ENCODE peak calls at places on chromosomes 4 and X, in four cellular contexts. O, G, M and X are unnamed samples.
A peak's percentile ranks its signal among the peaks of the same experiment; 100 is the strongest.

GRCh38 chr4:10529891-10530786 is 72.9 kb upstream of the ZNF518B start:
- DNase-seq in G (no peak), M (no peak), O (no peak), X (no peak)

GRCh38 chrX:43589735-43590515 is 66.2 kb upstream of the MAOA start:
- DNase-seq in G (no peak), O (no peak), M (no peak), X (no peak)

GRCh38 chr4:8867624-8868320 is 3.9 kb downstream of the HMX1 start:
- DNase-seq in M (no peak), G (no peak), O (no peak), X (no peak)

GRCh38 chr4:88457307-88458090 is 580 bp downstream of the HERC5 start:
- DNase-seq in M (peak; percentile 24), G (peak; percentile 65), O (peak; percentile 74), X (no peak)

GRCh38 chr4:8536467-8536866 is 43.7 kb upstream of the GPR78 start:
- DNase-seq in M (no peak), O (no peak), G (no peak), X (no peak)

GRCh38 chr4:92317047-92317446 is 13.3 kb downstream of the GRID2 start:
- DNase-seq in O (no peak), G (no peak), M (no peak), X (no peak)

GRCh38 chr4:1855334-1856070 is 454 bp downstream of the LETM1 start:
- DNase-seq in M (no peak), G (peak; percentile 46), O (peak; percentile 62), X (no peak)

GRCh38 chr4:74415602-74416300 is 29.2 kb upstream of the AREG start:
- DNase-seq in G (no peak), O (no peak), M (no peak), X (no peak)

GRCh38 chr4:76803522-76803921 is 94.4 kb downstream of the SOWAHB start:
- DNase-seq in O (no peak), M (no peak), G (peak; percentile 88), X (no peak)

DNA sequence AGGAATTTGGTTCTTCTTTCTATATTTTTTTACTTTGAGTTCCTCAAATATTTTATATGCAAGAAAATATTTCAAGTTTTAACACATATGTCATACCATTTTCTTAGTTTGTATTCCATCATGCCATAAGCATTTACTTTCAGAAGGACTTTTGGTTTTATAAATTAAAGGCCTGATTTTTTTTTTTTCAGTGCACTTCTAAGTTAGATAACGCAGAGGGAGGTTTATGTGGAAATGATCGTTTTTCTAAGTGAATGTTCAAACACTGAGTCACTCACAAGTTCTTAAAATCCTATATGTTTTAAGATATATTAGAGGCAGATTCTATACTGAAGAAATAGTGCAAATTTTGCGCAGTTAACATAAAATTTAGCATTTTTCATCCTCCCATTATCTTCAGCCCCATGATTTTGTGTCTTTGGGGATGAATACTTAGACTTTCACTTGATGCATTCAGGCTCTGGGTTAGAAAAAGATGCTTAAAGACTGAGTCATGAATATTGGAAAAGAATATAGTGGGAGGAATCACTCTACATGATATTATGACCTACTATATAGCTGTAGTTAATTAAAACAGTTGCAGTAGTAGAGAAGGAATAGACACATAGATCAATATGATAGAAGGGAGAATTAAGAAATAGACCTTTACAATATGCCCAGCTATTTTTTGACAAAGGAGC is 54.9 kb downstream of the COL4A5 start:
- DNase-seq in G (peak; percentile 15), O (no peak), M (no peak), X (no peak)
- H3K27ac ChIP-seq in G (no peak overlapping the region), O (no peak overlapping the region), M (no peak overlapping the region), X (no peak overlapping the region)

GRCh38 chr4:68907788-68908700 is 43.6 kb downstream of the UGT2A3 start:
- DNase-seq in O (no peak), M (no peak), G (no peak), X (no peak)

GRCh38 chr4:68907230-68907629 is 44.4 kb downstream of the UGT2A3 start:
- DNase-seq in O (no peak), M (no peak), G (no peak), X (no peak)

GRCh38 chr4:68904786-68905185 is 46.8 kb downstream of the UGT2A3 start:
- DNase-seq in M (no peak), G (no peak), O (no peak), X (no peak)

GRCh38 chr4:68906238-68907137 is 45.1 kb downstream of the UGT2A3 start:
- DNase-seq in G (no peak), O (no peak), M (no peak), X (no peak)

DNA sequence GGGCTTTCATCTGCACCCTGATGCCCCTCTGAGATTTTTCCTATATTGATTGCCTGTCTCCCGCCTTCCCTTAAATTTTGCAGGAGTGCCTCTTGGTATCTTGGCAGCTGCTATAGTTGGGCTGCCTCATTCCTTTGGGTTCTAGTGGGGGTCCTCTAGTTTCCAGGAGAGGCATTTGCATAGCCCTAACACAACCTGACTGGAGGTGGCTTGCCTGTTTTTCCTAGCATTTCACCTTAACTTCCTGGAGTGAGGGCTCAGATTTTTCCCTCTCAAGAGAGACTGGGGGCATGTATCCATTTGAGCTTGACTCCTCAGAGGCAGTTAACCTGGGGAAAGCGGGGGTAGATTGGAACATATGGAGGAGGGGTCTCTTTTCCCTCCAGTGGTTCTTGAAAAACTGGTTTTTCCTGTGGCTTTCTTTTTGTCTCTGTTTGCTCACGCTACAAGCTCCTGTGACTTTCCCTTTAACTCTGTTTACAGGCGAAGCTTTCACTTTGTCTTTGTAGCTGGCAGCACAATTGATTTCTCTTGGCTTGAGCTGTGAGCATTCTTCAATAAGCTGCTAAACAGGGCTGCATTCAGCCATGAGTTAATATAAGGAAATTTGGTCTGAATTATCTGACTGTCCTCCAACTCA is 45.9 kb downstream of the UGT2A3 start:
- DNase-seq in M (no peak), G (no peak), O (no peak), X (no peak)
- H3K27ac ChIP-seq in M (no peak overlapping the region), G (no peak overlapping the region), O (no peak overlapping the region), X (no peak overlapping the region)

DNA sequence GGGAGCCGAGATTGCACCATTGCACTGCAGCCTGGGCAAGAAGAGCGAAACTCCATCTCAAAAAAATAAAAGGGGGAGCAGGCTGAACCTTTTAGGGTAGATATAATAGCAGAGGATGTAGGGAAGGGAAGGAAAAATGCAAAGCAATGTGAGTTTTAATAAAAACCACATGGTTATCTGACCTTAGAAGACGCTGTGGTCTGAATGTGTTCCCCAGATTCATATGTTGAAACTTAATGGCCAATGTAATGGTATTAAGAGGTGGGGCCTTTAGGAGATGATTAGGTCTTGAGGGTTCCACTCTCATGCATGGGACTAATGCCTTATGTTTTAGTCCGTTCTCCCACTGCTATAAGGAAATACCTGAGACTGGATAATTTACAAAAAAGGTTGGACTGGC is 114.1 kb upstream of the STX18 start:
- DNase-seq in M (no peak), G (peak; percentile 36), O (no peak), X (no peak)
- H3K27ac ChIP-seq in M (no peak overlapping the region), G (no peak overlapping the region), O (no peak overlapping the region), X (no peak overlapping the region)

DNA sequence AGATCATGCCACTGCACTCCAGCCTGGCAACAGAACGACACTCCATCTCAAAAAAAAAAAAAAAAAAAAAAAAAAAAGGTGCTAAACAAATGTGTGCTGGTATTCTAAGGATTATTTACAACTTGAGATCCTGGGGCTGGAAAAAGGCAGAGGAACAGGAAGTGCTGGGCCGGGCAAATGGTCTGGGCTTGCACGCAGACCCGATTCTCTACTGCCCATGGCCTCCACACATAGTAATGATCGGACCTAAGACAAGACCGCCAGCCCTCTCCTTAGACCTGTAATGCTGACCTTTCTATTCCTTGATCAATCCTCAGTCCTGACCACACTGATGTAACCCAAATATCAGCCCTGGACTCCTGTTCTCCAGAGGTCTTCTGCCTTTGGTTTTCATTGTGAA is 67.8 kb downstream of the EFNB1 start:
- DNase-seq in M (no peak), G (no peak), O (no peak), X (no peak)
- H3K27ac ChIP-seq in M (no peak overlapping the region), G (no peak overlapping the region), O (no peak overlapping the region), X (no peak overlapping the region)

GRCh38 chr4:123406862-123407261 is 10.3 kb downstream of the SPRY1 start:
- DNase-seq in O (no peak), G (no peak), M (no peak), X (no peak)

GRCh38 chr4:123405212-123405856 is 8.7 kb downstream of the SPRY1 start:
- DNase-seq in G (no peak), M (no peak), O (no peak), X (no peak)

GRCh38 chr4:123409301-123409700 is 12.7 kb downstream of the SPRY1 start:
- DNase-seq in O (no peak), G (no peak), M (no peak), X (no peak)

GRCh38 chr4:123411514-123411913 is 14.9 kb downstream of the SPRY1 start:
- DNase-seq in O (no peak), G (no peak), M (no peak), X (no peak)

DNA sequence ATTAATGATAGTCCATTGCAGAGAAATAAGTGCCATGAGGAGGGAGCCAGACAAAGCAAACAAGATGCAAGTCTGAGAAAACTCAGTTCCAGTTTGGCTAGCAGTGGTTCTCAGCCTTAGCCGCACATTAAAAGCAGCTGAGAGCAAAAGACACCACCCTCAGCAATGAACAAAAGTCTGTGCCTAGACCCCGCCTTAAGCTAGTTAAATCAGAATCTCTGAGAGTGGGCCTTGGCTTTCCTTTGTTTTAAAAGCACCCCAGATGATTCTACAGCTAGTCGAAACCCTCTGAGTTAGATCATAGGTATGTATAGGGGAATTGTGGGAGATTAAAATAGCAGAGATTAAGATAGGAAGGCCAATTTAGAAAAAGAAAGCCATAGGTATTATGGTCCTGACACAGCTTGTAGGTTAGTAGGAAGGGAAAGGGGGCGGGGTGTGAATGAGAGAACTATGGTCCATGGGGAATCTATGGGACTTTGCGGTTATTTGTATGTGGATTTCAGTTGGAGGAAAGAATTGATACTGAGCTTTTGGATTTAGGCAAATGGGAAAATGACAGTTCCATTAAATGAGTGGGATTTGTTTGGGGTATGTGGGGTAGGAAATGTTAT is 12.0 kb downstream of the SPRY1 start:
- DNase-seq in O (no peak), M (no peak), G (no peak), X (no peak)
- H3K27ac ChIP-seq in O (no peak overlapping the region), M (no peak overlapping the region), G (no peak overlapping the region), X (no peak overlapping the region)

DNA sequence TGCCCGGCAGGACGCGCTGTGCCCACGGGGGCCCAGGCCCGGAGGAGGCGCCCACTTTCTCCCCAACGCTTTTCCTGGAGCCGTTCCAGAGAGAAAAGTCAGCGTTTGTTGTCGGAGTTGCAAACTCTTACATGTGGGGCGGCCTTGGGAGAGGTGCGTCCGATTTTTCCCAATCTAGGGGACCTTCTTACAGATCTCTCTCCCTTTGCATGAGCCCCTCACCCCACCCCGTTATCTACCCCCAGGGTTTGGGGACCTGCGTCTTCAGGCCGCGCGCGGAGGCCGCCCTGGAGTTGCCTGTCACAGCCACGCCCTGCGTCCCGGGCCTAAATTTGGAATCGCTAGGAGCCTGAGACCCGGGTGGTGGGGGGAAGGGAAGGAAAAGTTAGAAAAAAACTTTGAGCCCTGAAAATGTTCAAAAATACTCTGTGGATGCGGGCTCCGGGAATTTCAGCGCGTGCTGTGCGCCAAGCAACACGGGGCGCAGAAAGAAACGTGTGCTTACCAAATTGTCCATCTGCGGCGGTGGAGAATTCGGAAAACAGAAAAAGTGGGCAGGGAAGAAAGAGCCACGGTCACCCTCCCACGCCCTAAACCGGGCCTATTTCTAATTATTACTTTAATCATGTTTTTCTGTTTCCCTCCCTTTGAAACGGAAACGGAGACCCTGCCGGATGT is 587 bp downstream of the CD99 start:
- DNase-seq in G (peak; percentile 81), M (no peak), O (no peak), X (no peak)
- H3K27ac ChIP-seq in G (peak overlapping the region; percentile 81), M (peak overlapping the region; percentile 62), O (peak overlapping the region; percentile 55), X (peak overlapping the region; percentile 17)